ENCODE peak calls at places on chromosomes 4 and X, in four cellular contexts. T, I, U and B are unnamed samples.

GRCh38 chr4:184387351-184387750 is 87.0 kb downstream of the IRF2 start:
- DNase-seq in T (no peak), I (no peak), U (no peak), B (no peak)

GRCh38 chr4:20764353-20764752 is 64.1 kb downstream of the PACRGL start:
- DNase-seq in I (no peak), U (no peak), T (no peak), B (no peak)

GRCh38 chr4:122922877-122923511 is 597 bp upstream of the NUDT6 start:
- DNase-seq in I (peak), T (peak), U (peak), B (peak)

GRCh38 chr4:1411436-1412375 is 5.5 kb upstream of the NKX1-1 start:
- DNase-seq in U (no peak), I (no peak), T (peak), B (no peak)

GRCh38 chrX:44218465-44218864 is 125.0 kb downstream of the EFHC2 start:
- DNase-seq in I (no peak), T (no peak), U (no peak), B (no peak)

GRCh38 chrX:69369999-69370398 is 134.1 kb upstream of the NALF2 start:
- DNase-seq in U (no peak), T (no peak), I (no peak), B (no peak)

GRCh38 chrX:121496966-121497365 is 449.6 kb downstream of the GLUD2 start:
- DNase-seq in T (no peak), U (no peak), I (no peak), B (no peak)

GRCh38 chr4:6043188-6043587 is 25.0 kb upstream of the C4orf50 start:
- DNase-seq in T (no peak), I (no peak), U (no peak), B (no peak)

GRCh38 chr4:102402223-102402622 is 56.9 kb upstream of the SLC39A8 start:
- DNase-seq in I (no peak), U (no peak), T (no peak), B (no peak)

GRCh38 chr4:130393246-130394041 is 1297.5 kb downstream of the C4orf33 start:
- DNase-seq in T (no peak), U (no peak), I (peak), B (no peak)

GRCh38 chrX:154541589-154541895 is 5.1 kb downstream of the G6PD start:
- DNase-seq in I (no peak), T (no peak), U (no peak), B (no peak)
- H3K27ac ChIP-seq in I (no peak), T (peak), U (peak), B (no peak)

GRCh38 chrX:119391279-119391678 is 7.9 kb upstream of the SLC25A43 start:
- DNase-seq in U (no peak), T (no peak), I (peak), B (no peak)

GRCh38 chrX:119389214-119389613 is 9.9 kb upstream of the SLC25A43 start:
- DNase-seq in U (no peak), I (no peak), T (no peak), B (no peak)

GRCh38 chrX:119393144-119393543 is 6.0 kb upstream of the SLC25A43 start:
- DNase-seq in T (no peak), I (no peak), U (no peak), B (no peak)

GRCh38 chrX:119389854-119390501 is 9.2 kb upstream of the SLC25A43 start:
- DNase-seq in I (no peak), U (no peak), T (no peak), B (no peak)
- H3K27ac ChIP-seq in I (no peak), U (no peak), T (no peak), B (no peak)

GRCh38 chr4:54062392-54062791 is 2.0 kb downstream of the CHIC2 start:
- DNase-seq in U (no peak), T (no peak), I (no peak), B (no peak)
- H3K27ac ChIP-seq in U (peak), T (no peak), I (no peak), B (no peak)

DNA sequence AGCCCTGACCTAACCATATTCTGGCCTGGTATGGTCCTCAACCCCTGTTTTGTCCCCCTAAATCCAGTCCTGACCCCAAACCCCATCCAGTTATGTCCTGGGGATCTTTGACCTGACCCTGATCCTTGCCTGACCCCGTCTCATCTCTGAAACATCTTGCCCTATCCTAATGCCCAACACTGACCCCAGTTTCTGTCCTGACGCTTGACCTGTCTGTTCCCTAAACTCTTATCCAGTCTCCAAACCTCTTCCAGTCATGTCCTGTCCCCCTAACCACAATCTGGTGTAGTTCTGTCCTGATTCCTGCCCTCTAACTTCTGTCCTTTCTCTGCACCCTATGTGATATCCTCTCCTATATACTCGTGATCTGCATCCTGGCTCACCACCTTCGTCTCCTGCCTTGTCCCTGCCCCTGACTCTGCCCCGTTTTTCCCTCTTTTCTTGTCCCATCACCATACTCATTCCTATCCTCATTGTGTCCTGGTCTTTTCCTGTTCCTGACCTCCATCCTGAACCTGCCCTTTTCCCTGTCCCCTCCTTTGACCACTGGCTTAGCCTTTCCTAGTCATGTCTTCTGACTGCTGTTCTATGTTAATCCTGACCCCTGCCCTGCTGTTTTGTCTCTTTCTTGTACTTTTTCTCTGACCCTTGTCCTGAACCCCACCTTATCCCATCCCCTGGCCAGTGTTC is 4.6 kb upstream of the CCDC120 start:
- DNase-seq in U (no peak), T (no peak), I (no peak), B (no peak)
- H3K27ac ChIP-seq in U (peak), T (peak), I (no peak), B (no peak)

GRCh38 chr4:126899382-126899801 is 733.4 kb upstream of the INTU start:
- DNase-seq in I (peak), U (no peak), T (no peak), B (no peak)

GRCh38 chr4:126895988-126896570 is 736.7 kb upstream of the INTU start:
- DNase-seq in U (no peak), I (peak), T (no peak), B (no peak)

GRCh38 chr4:126897038-126897437 is 735.7 kb upstream of the INTU start:
- DNase-seq in I (no peak), T (no peak), U (no peak), B (no peak)

GRCh38 chr4:126894963-126895362 is 737.8 kb upstream of the INTU start:
- DNase-seq in U (no peak), I (no peak), T (no peak), B (no peak)

DNA sequence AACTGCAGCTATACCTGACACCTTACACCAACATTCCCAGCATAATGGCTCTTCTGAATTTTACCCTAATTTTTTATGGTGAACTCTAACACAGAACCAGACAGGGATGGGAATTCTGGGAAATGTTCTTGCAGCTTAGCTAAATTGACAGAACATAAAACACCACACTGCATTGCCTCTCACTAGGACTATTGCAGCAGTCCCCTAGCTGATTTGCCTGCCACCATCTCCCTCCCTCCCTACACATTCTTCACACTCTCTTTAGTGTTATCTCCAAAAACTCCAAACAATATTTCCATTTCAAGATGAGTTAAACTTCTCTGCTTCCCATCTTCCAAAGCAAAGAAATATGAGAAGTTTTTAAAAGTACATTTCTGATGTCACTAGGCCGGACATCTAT is 733.9 kb upstream of the INTU start:
- DNase-seq in T (no peak), I (no peak), U (no peak), B (no peak)
- H3K27ac ChIP-seq in T (peak), I (no peak), U (no peak), B (no peak)

GRCh38 chr4:77697860-77698599 is 92.4 kb downstream of the CXCL13 start:
- DNase-seq in I (peak), U (no peak), T (no peak), B (peak)

GRCh38 chr4:77701111-77701510 is 95.5 kb downstream of the CXCL13 start:
- DNase-seq in I (no peak), T (no peak), U (no peak), B (no peak)

GRCh38 chr4:77695769-77696168 is 90.1 kb downstream of the CXCL13 start:
- DNase-seq in T (no peak), I (peak), U (no peak), B (no peak)

DNA sequence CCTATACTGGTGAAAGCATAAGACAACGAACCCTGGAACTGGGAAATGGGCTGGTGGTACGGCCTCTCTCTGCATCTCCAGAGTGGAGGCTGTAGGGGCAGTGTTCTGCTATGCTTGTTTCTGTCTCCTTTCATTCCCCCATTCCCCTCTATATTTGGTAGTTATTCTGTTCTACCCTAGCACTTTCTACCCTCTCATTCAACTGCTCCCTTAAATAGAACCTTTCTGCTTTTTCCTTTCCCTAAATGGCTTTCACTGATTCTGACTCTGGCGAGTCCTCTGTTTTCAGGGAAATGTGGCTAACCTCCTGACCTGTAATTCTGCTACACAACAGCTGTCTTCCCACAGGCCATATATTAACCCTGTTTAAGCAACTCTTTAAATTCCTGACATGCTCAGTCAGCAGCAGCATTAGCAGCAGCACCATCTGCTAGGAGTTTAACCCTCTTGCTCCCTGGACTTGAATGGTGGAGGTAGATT is 94.2 kb downstream of the CXCL13 start:
- DNase-seq in I (peak), U (no peak), T (no peak), B (no peak)
- H3K27ac ChIP-seq in I (peak), U (no peak), T (no peak), B (no peak)

DNA sequence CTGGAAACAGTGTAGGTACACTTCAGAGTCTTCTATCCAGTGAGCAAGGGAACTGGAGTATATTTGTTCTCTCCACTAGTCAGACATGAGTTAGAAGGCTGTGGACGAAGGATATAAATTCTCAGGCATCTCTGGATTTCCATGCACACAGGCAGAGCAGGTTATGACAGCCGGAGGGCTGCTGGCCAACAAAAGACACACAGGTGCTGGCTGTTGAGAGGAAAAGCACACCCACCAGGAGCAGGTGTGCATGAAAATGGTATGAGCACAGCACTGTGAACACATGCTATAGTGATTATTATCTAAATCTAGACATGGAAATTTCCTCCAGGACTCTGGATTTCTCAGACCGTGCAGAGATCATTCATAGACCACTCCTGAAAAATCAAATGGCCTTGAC is 444.7 kb upstream of the RPS6KA3 start:
- DNase-seq in U (no peak), I (no peak), T (no peak), B (no peak)
- H3K27ac ChIP-seq in U (no peak), I (no peak), T (no peak), B (no peak)

GRCh38 chr4:65799513-65799912 is 129.2 kb upstream of the EPHA5 start:
- DNase-seq in I (no peak), U (no peak), T (no peak), B (no peak)

GRCh38 chr4:65798498-65799127 is 128.3 kb upstream of the EPHA5 start:
- DNase-seq in I (no peak), T (no peak), U (no peak), B (no peak)
- H3K27ac ChIP-seq in I (no peak), T (no peak), U (no peak), B (no peak)

DNA sequence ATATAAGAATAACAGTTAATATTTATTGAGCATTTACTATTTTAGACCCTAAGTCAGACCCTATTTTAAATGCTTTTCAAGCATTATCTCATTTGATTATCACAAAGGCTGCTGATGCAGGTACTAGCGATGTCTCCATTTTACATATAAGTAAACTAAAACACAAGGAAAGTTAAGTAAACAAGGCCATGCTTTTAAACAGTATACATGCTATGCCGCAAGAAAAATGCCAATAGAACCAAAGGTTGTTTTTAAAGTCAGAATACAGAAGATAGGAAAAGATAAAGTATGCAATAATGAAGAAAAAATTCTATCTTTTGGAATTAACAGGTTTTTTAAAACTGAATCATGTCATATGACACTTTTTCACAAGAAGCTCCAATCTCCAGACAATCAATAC is 26.2 kb downstream of the RFC1 start:
- DNase-seq in T (no peak), I (no peak), U (no peak), B (no peak)
- H3K27ac ChIP-seq in T (no peak), I (no peak), U (no peak), B (no peak)

GRCh38 chr4:38386011-38386551 is 277.9 kb upstream of the KLF3 start:
- DNase-seq in T (no peak), U (no peak), I (peak), B (no peak)
- H3K27ac ChIP-seq in T (no peak), U (no peak), I (no peak), B (no peak)